ENCODE peak calls at places on chromosomes 11 and 22, in seven cellular contexts. One of them, this sample, is unnamed.

GRCh38 chr22:39236321-39237275 is 8.2 kb downstream of the PDGFB start:
- DNase-seq in psoas muscle: peak
- DNase-seq in activated CD4-positive, alpha-beta T cell treated with anti-CD3 and anti-CD28 coated beads for 36 hours: peak
- DNase-seq in AG08395: no peak
- DNase-seq in adrenal gland: no peak
- DNase-seq in stimulated activated CD4-positive, alpha-beta T cell treated with anti-CD3 and anti-CD28 coated beads, Interleukin-2, amount 100 ng/mL, for 48 hours: no peak
- DNase-seq in foreskin fibroblast: no peak
- DNase-seq in this sample: no peak

GRCh38 chr11:119154178-119154577 is 5.3 kb downstream of the ABCG4 start:
- DNase-seq in psoas muscle: no peak
- DNase-seq in activated CD4-positive, alpha-beta T cell treated with anti-CD3 and anti-CD28 coated beads for 36 hours: no peak
- DNase-seq in AG08395: no peak
- DNase-seq in adrenal gland: no peak
- DNase-seq in stimulated activated CD4-positive, alpha-beta T cell treated with anti-CD3 and anti-CD28 coated beads, Interleukin-2, amount 100 ng/mL, for 48 hours: no peak
- DNase-seq in foreskin fibroblast: no peak
- DNase-seq in this sample: no peak

GRCh38 chr11:832529-833113 is at the start of gene CD151:
- DNase-seq in psoas muscle: no peak
- DNase-seq in activated CD4-positive, alpha-beta T cell treated with anti-CD3 and anti-CD28 coated beads for 36 hours: peak
- DNase-seq in AG08395: peak
- DNase-seq in adrenal gland: peak
- DNase-seq in stimulated activated CD4-positive, alpha-beta T cell treated with anti-CD3 and anti-CD28 coated beads, Interleukin-2, amount 100 ng/mL, for 48 hours: no peak
- DNase-seq in foreskin fibroblast: peak
- DNase-seq in this sample: no peak

GRCh38 chr11:130504317-130504716 is 55.9 kb downstream of the ADAMTS15 start:
- DNase-seq in psoas muscle: no peak
- DNase-seq in activated CD4-positive, alpha-beta T cell treated with anti-CD3 and anti-CD28 coated beads for 36 hours: no peak
- DNase-seq in AG08395: no peak
- DNase-seq in adrenal gland: no peak
- DNase-seq in stimulated activated CD4-positive, alpha-beta T cell treated with anti-CD3 and anti-CD28 coated beads, Interleukin-2, amount 100 ng/mL, for 48 hours: no peak
- DNase-seq in foreskin fibroblast: no peak
- DNase-seq in this sample: no peak

GRCh38 chr22:26770624-26771023 is 113.2 kb downstream of the MIAT start:
- DNase-seq in psoas muscle: no peak
- DNase-seq in activated CD4-positive, alpha-beta T cell treated with anti-CD3 and anti-CD28 coated beads for 36 hours: no peak
- DNase-seq in AG08395: peak
- DNase-seq in adrenal gland: no peak
- DNase-seq in stimulated activated CD4-positive, alpha-beta T cell treated with anti-CD3 and anti-CD28 coated beads, Interleukin-2, amount 100 ng/mL, for 48 hours: no peak
- DNase-seq in foreskin fibroblast: no peak
- DNase-seq in this sample: no peak

GRCh38 chr11:72553748-72554147 is 119.4 kb upstream of the CLPB start:
- DNase-seq in psoas muscle: no peak
- DNase-seq in activated CD4-positive, alpha-beta T cell treated with anti-CD3 and anti-CD28 coated beads for 36 hours: peak
- DNase-seq in AG08395: no peak
- DNase-seq in adrenal gland: no peak
- DNase-seq in stimulated activated CD4-positive, alpha-beta T cell treated with anti-CD3 and anti-CD28 coated beads, Interleukin-2, amount 100 ng/mL, for 48 hours: no peak
- DNase-seq in foreskin fibroblast: no peak
- DNase-seq in this sample: no peak

GRCh38 chr11:45180158-45180887 is 33.9 kb downstream of the PRDM11 start:
- DNase-seq in psoas muscle: peak
- DNase-seq in activated CD4-positive, alpha-beta T cell treated with anti-CD3 and anti-CD28 coated beads for 36 hours: peak
- DNase-seq in AG08395: peak
- DNase-seq in adrenal gland: peak
- DNase-seq in stimulated activated CD4-positive, alpha-beta T cell treated with anti-CD3 and anti-CD28 coated beads, Interleukin-2, amount 100 ng/mL, for 48 hours: no peak
- DNase-seq in foreskin fibroblast: peak
- DNase-seq in this sample: peak

GRCh38 chr11:94885581-94885980 is 87.8 kb downstream of the CWC15 start:
- DNase-seq in psoas muscle: no peak
- DNase-seq in activated CD4-positive, alpha-beta T cell treated with anti-CD3 and anti-CD28 coated beads for 36 hours: no peak
- DNase-seq in AG08395: no peak
- DNase-seq in adrenal gland: no peak
- DNase-seq in stimulated activated CD4-positive, alpha-beta T cell treated with anti-CD3 and anti-CD28 coated beads, Interleukin-2, amount 100 ng/mL, for 48 hours: no peak
- DNase-seq in foreskin fibroblast: no peak
- DNase-seq in this sample: no peak

GRCh38 chr22:32603651-32604540 is 129.3 kb downstream of the FBXO7 start:
- DNase-seq in psoas muscle: no peak
- DNase-seq in activated CD4-positive, alpha-beta T cell treated with anti-CD3 and anti-CD28 coated beads for 36 hours: no peak
- DNase-seq in AG08395: no peak
- DNase-seq in adrenal gland: peak
- DNase-seq in stimulated activated CD4-positive, alpha-beta T cell treated with anti-CD3 and anti-CD28 coated beads, Interleukin-2, amount 100 ng/mL, for 48 hours: no peak
- DNase-seq in foreskin fibroblast: no peak
- DNase-seq in this sample: peak

GRCh38 chr11:71081704-71082230 is 170.6 kb downstream of the SHANK2 start:
- DNase-seq in psoas muscle: no peak
- DNase-seq in activated CD4-positive, alpha-beta T cell treated with anti-CD3 and anti-CD28 coated beads for 36 hours: no peak
- DNase-seq in AG08395: no peak
- DNase-seq in adrenal gland: no peak
- DNase-seq in stimulated activated CD4-positive, alpha-beta T cell treated with anti-CD3 and anti-CD28 coated beads, Interleukin-2, amount 100 ng/mL, for 48 hours: no peak
- DNase-seq in foreskin fibroblast: no peak
- DNase-seq in this sample: no peak

GRCh38 chr11:72226701-72227100 is 2.1 kb downstream of the INPPL1 start:
- DNase-seq in psoas muscle: no peak
- DNase-seq in activated CD4-positive, alpha-beta T cell treated with anti-CD3 and anti-CD28 coated beads for 36 hours: no peak
- DNase-seq in AG08395: no peak
- DNase-seq in adrenal gland: no peak
- DNase-seq in stimulated activated CD4-positive, alpha-beta T cell treated with anti-CD3 and anti-CD28 coated beads, Interleukin-2, amount 100 ng/mL, for 48 hours: no peak
- DNase-seq in foreskin fibroblast: no peak
- DNase-seq in this sample: no peak

GRCh38 chr11:102268985-102269470 is 48.3 kb upstream of the BIRC3 start:
- DNase-seq in psoas muscle: no peak
- DNase-seq in activated CD4-positive, alpha-beta T cell treated with anti-CD3 and anti-CD28 coated beads for 36 hours: no peak
- DNase-seq in AG08395: no peak
- DNase-seq in adrenal gland: no peak
- DNase-seq in stimulated activated CD4-positive, alpha-beta T cell treated with anti-CD3 and anti-CD28 coated beads, Interleukin-2, amount 100 ng/mL, for 48 hours: no peak
- DNase-seq in foreskin fibroblast: no peak
- DNase-seq in this sample: no peak

GRCh38 chr22:39725351-39726035 is 154.9 kb downstream of the CACNA1I start:
- DNase-seq in psoas muscle: no peak
- DNase-seq in activated CD4-positive, alpha-beta T cell treated with anti-CD3 and anti-CD28 coated beads for 36 hours: no peak
- DNase-seq in AG08395: no peak
- DNase-seq in adrenal gland: no peak
- DNase-seq in stimulated activated CD4-positive, alpha-beta T cell treated with anti-CD3 and anti-CD28 coated beads, Interleukin-2, amount 100 ng/mL, for 48 hours: no peak
- DNase-seq in foreskin fibroblast: no peak
- DNase-seq in this sample: no peak

GRCh38 chr11:69085490-69086095 is 36.9 kb downstream of the TPCN2 start:
- DNase-seq in psoas muscle: no peak
- DNase-seq in activated CD4-positive, alpha-beta T cell treated with anti-CD3 and anti-CD28 coated beads for 36 hours: no peak
- DNase-seq in AG08395: no peak
- DNase-seq in adrenal gland: no peak
- DNase-seq in stimulated activated CD4-positive, alpha-beta T cell treated with anti-CD3 and anti-CD28 coated beads, Interleukin-2, amount 100 ng/mL, for 48 hours: no peak
- DNase-seq in foreskin fibroblast: no peak
- DNase-seq in this sample: no peak

GRCh38 chr11:1307163-1307870 is 2.1 kb downstream of the TOLLIP start:
- DNase-seq in psoas muscle: no peak
- DNase-seq in activated CD4-positive, alpha-beta T cell treated with anti-CD3 and anti-CD28 coated beads for 36 hours: no peak
- DNase-seq in AG08395: no peak
- DNase-seq in adrenal gland: no peak
- DNase-seq in stimulated activated CD4-positive, alpha-beta T cell treated with anti-CD3 and anti-CD28 coated beads, Interleukin-2, amount 100 ng/mL, for 48 hours: no peak
- DNase-seq in foreskin fibroblast: no peak
- DNase-seq in this sample: no peak

GRCh38 chr11:111770581-111771134 is 4.5 kb upstream of the PPP2R1B start:
- DNase-seq in psoas muscle: no peak
- DNase-seq in activated CD4-positive, alpha-beta T cell treated with anti-CD3 and anti-CD28 coated beads for 36 hours: no peak
- DNase-seq in AG08395: no peak
- DNase-seq in adrenal gland: no peak
- DNase-seq in stimulated activated CD4-positive, alpha-beta T cell treated with anti-CD3 and anti-CD28 coated beads, Interleukin-2, amount 100 ng/mL, for 48 hours: no peak
- DNase-seq in foreskin fibroblast: no peak
- DNase-seq in this sample: no peak

GRCh38 chr11:76781046-76781801 is 1.9 kb upstream of the TSKU start:
- DNase-seq in psoas muscle: no peak
- DNase-seq in activated CD4-positive, alpha-beta T cell treated with anti-CD3 and anti-CD28 coated beads for 36 hours: no peak
- DNase-seq in AG08395: no peak
- DNase-seq in adrenal gland: no peak
- DNase-seq in stimulated activated CD4-positive, alpha-beta T cell treated with anti-CD3 and anti-CD28 coated beads, Interleukin-2, amount 100 ng/mL, for 48 hours: no peak
- DNase-seq in foreskin fibroblast: no peak
- DNase-seq in this sample: no peak

GRCh38 chr11:72591785-72592490 is 82.3 kb downstream of the PDE2A start:
- DNase-seq in psoas muscle: no peak
- DNase-seq in activated CD4-positive, alpha-beta T cell treated with anti-CD3 and anti-CD28 coated beads for 36 hours: peak
- DNase-seq in AG08395: no peak
- DNase-seq in adrenal gland: no peak
- DNase-seq in stimulated activated CD4-positive, alpha-beta T cell treated with anti-CD3 and anti-CD28 coated beads, Interleukin-2, amount 100 ng/mL, for 48 hours: no peak
- DNase-seq in foreskin fibroblast: no peak
- DNase-seq in this sample: no peak

GRCh38 chr11:59550368-59550841 is 39.1 kb downstream of the OR4D9 start:
- DNase-seq in psoas muscle: peak
- DNase-seq in activated CD4-positive, alpha-beta T cell treated with anti-CD3 and anti-CD28 coated beads for 36 hours: peak
- DNase-seq in AG08395: peak
- DNase-seq in adrenal gland: peak
- DNase-seq in stimulated activated CD4-positive, alpha-beta T cell treated with anti-CD3 and anti-CD28 coated beads, Interleukin-2, amount 100 ng/mL, for 48 hours: peak
- DNase-seq in foreskin fibroblast: peak
- DNase-seq in this sample: peak

GRCh38 chr11:4683020-4683419 is 14.6 kb downstream of the OR51E2 start:
- DNase-seq in psoas muscle: no peak
- DNase-seq in activated CD4-positive, alpha-beta T cell treated with anti-CD3 and anti-CD28 coated beads for 36 hours: no peak
- DNase-seq in AG08395: no peak
- DNase-seq in adrenal gland: no peak
- DNase-seq in stimulated activated CD4-positive, alpha-beta T cell treated with anti-CD3 and anti-CD28 coated beads, Interleukin-2, amount 100 ng/mL, for 48 hours: no peak
- DNase-seq in foreskin fibroblast: no peak
- DNase-seq in this sample: no peak

GRCh38 chr22:20798974-20799373 is 25.1 kb downstream of the SERPIND1 start:
- DNase-seq in psoas muscle: no peak
- DNase-seq in activated CD4-positive, alpha-beta T cell treated with anti-CD3 and anti-CD28 coated beads for 36 hours: no peak
- DNase-seq in AG08395: no peak
- DNase-seq in adrenal gland: no peak
- DNase-seq in stimulated activated CD4-positive, alpha-beta T cell treated with anti-CD3 and anti-CD28 coated beads, Interleukin-2, amount 100 ng/mL, for 48 hours: no peak
- DNase-seq in foreskin fibroblast: no peak
- DNase-seq in this sample: no peak

GRCh38 chr11:124762624-124763155 is 600 bp upstream of the ESAM start:
- DNase-seq in psoas muscle: no peak
- DNase-seq in activated CD4-positive, alpha-beta T cell treated with anti-CD3 and anti-CD28 coated beads for 36 hours: no peak
- DNase-seq in AG08395: no peak
- DNase-seq in adrenal gland: no peak
- DNase-seq in stimulated activated CD4-positive, alpha-beta T cell treated with anti-CD3 and anti-CD28 coated beads, Interleukin-2, amount 100 ng/mL, for 48 hours: no peak
- DNase-seq in foreskin fibroblast: no peak
- DNase-seq in this sample: no peak

This sample was measured in uterus.